ENCODE peak calls at places on chromosome 5, in nine cellular contexts. Q is GM04504; U is posterior vena cava; I is NCI-H2029 treated with DMSO at 0.1 percent for 48 hours; Y is activated CD4-positive, alpha-beta memory T cell treated with anti-CD3 and anti-CD28 coated beads, Interleukin-2, amount 10 ng/mL, durations not matched to agents 7 days and 5 days; L is activated gamma-delta T cell treated with Interleukin-2 at 50 U/mL for 16 hours; P is globus pallidus; H is left colon; T is aorta. N is an unnamed sample.

GRCh38 chr5:317086-317811 is 4.3 kb upstream of the AHRR start:
- DNase-seq in Q (peak; percentile 65), U (no peak), I (no peak), Y (peak; percentile 61), L (peak; percentile 30), P (peak; percentile 10), H (no peak), T (no peak), N (no peak)

GRCh38 chr5:64680289-64680688 is 10.0 kb upstream of the SHISAL2B start:
- DNase-seq in Q (no peak), U (no peak), I (no peak), Y (no peak), L (no peak), P (no peak), H (no peak), T (no peak), N (no peak)

GRCh38 chr5:77628840-77629552 is 9.5 kb downstream of the OTP start:
- DNase-seq in Q (no peak), U (no peak), I (peak; percentile 67), Y (no peak), L (no peak), P (no peak), H (no peak), T (no peak), N (no peak)

GRCh38 chr5:166781729-166782128 is 1509.7 kb upstream of the WWC1 start:
- DNase-seq in Q (no peak), U (no peak), I (no peak), Y (no peak), L (no peak), P (no peak), H (no peak), T (no peak), N (no peak)

GRCh38 chr5:16916262-16916878 is 19.7 kb downstream of the MYO10 start:
- DNase-seq in Q (peak; percentile 89), U (no peak), I (no peak), Y (no peak), L (no peak), P (no peak), H (no peak), T (no peak), N (peak; percentile 90)

GRCh38 chr5:163649522-163649921 is 144.1 kb downstream of the MAT2B start:
- DNase-seq in Q (no peak), U (no peak), I (peak; percentile 49), Y (no peak), L (no peak), P (no peak), H (no peak), T (no peak), N (no peak)

GRCh38 chr5:79934681-79935080 is 56.4 kb downstream of the MTX3 start:
- DNase-seq in Q (no peak), U (no peak), I (no peak), Y (no peak), L (no peak), P (no peak), H (no peak), T (no peak), N (no peak)

GRCh38 chr5:86917117-86917579 is 299.4 kb downstream of the COX7C start:
- DNase-seq in Q (peak; percentile 23), U (no peak), I (no peak), Y (peak; percentile 42), L (no peak), P (no peak), H (no peak), T (no peak), N (no peak)

GRCh38 chr5:147693238-147693637 is 89.3 kb downstream of the JAKMIP2 start:
- DNase-seq in Q (no peak), U (no peak), I (no peak), Y (no peak), L (no peak), P (no peak), H (no peak), T (no peak), N (no peak)

GRCh38 chr5:91632871-91633270 is 249.8 kb upstream of the ARRDC3 start:
- DNase-seq in Q (no peak), U (no peak), I (no peak), Y (no peak), L (no peak), P (no peak), H (no peak), T (no peak), N (no peak)

GRCh38 chr5:4901890-4902289 is 238.2 kb upstream of the ADAMTS16 start:
- DNase-seq in Q (no peak), U (no peak), I (no peak), Y (no peak), L (no peak), P (no peak), H (no peak), T (no peak), N (no peak)

GRCh38 chr5:175752826-175753535 is 95.1 kb downstream of the HRH2 start:
- DNase-seq in Q (no peak), U (no peak), I (no peak), Y (no peak), L (no peak), P (no peak), H (no peak), T (no peak), N (no peak)

N was measured in GM04503.